ENCODE peak calls at places on chromosomes 1 and 21, in eight cellular contexts. One of them, this sample, is unnamed.
A peak's percentile ranks its signal among the peaks of the same experiment; 100 is the strongest.

GRCh38 chr1:227889047-227889862 is 58.5 kb downstream of the WNT9A start:
- DNase-seq in mesendoderm: peak; percentile 74
- DNase-seq in AG09319: no peak
- DNase-seq in T-helper 1 cell: no peak
- DNase-seq in activated CD8-positive, alpha-beta T cell treated with anti-CD3 and anti-CD28 coated beads, Interleukin-2, amount 10 ng/mL, durations not matched to agents 7 days and 5 days: peak; percentile 14
- DNase-seq in fibroblast of villous mesenchyme: no peak
- DNase-seq in natural killer cell treated with Interleukin-12 subunit alpha and Interleukin-12 subunit beta and Interleukin-15 and Interleukin-18, amount 100 ng/mL, for 72 hours: no peak
- DNase-seq in stimulated activated CD4-positive, alpha-beta T cell treated with anti-CD3 and anti-CD28 coated beads, TNF-alpha, amount 100 ng/mL, for 48 hours: no peak
- DNase-seq in this sample: no peak

GRCh38 chr1:17274186-17275170 is 25.6 kb downstream of the PADI3 start:
- DNase-seq in natural killer cell treated with Interleukin-12 subunit alpha and Interleukin-12 subunit beta and Interleukin-15 and Interleukin-18, amount 100 ng/mL, for 72 hours: no peak
- DNase-seq in stimulated activated CD4-positive, alpha-beta T cell treated with anti-CD3 and anti-CD28 coated beads, TNF-alpha, amount 100 ng/mL, for 48 hours: peak; percentile 29
- DNase-seq in activated CD8-positive, alpha-beta T cell treated with anti-CD3 and anti-CD28 coated beads, Interleukin-2, amount 10 ng/mL, durations not matched to agents 7 days and 5 days: peak; percentile 35
- DNase-seq in mesendoderm: peak; percentile 86
- DNase-seq in fibroblast of villous mesenchyme: peak; percentile 54
- DNase-seq in T-helper 1 cell: no peak
- DNase-seq in AG09319: no peak
- DNase-seq in this sample: no peak

GRCh38 chr1:36142121-36142520 is 7.2 kb downstream of the TRAPPC3 start:
- DNase-seq in AG09319: no peak
- DNase-seq in mesendoderm: no peak
- DNase-seq in activated CD8-positive, alpha-beta T cell treated with anti-CD3 and anti-CD28 coated beads, Interleukin-2, amount 10 ng/mL, durations not matched to agents 7 days and 5 days: no peak
- DNase-seq in T-helper 1 cell: no peak
- DNase-seq in natural killer cell treated with Interleukin-12 subunit alpha and Interleukin-12 subunit beta and Interleukin-15 and Interleukin-18, amount 100 ng/mL, for 72 hours: no peak
- DNase-seq in stimulated activated CD4-positive, alpha-beta T cell treated with anti-CD3 and anti-CD28 coated beads, TNF-alpha, amount 100 ng/mL, for 48 hours: no peak
- DNase-seq in fibroblast of villous mesenchyme: no peak
- DNase-seq in this sample: no peak

GRCh38 chr1:92486251-92487077 is at the start of gene GFI1:
- DNase-seq in AG09319: no peak
- DNase-seq in stimulated activated CD4-positive, alpha-beta T cell treated with anti-CD3 and anti-CD28 coated beads, TNF-alpha, amount 100 ng/mL, for 48 hours: peak; percentile 62
- DNase-seq in T-helper 1 cell: peak; percentile 30
- DNase-seq in fibroblast of villous mesenchyme: peak; percentile 23
- DNase-seq in activated CD8-positive, alpha-beta T cell treated with anti-CD3 and anti-CD28 coated beads, Interleukin-2, amount 10 ng/mL, durations not matched to agents 7 days and 5 days: peak; percentile 89
- DNase-seq in mesendoderm: peak; percentile 61
- DNase-seq in natural killer cell treated with Interleukin-12 subunit alpha and Interleukin-12 subunit beta and Interleukin-15 and Interleukin-18, amount 100 ng/mL, for 72 hours: peak; percentile 87
- DNase-seq in this sample: no peak

GRCh38 chr1:111294390-111294789 is 3.7 kb downstream of the CHIA start:
- DNase-seq in fibroblast of villous mesenchyme: no peak
- DNase-seq in activated CD8-positive, alpha-beta T cell treated with anti-CD3 and anti-CD28 coated beads, Interleukin-2, amount 10 ng/mL, durations not matched to agents 7 days and 5 days: no peak
- DNase-seq in natural killer cell treated with Interleukin-12 subunit alpha and Interleukin-12 subunit beta and Interleukin-15 and Interleukin-18, amount 100 ng/mL, for 72 hours: no peak
- DNase-seq in stimulated activated CD4-positive, alpha-beta T cell treated with anti-CD3 and anti-CD28 coated beads, TNF-alpha, amount 100 ng/mL, for 48 hours: no peak
- DNase-seq in mesendoderm: no peak
- DNase-seq in AG09319: no peak
- DNase-seq in T-helper 1 cell: no peak
- DNase-seq in this sample: no peak

GRCh38 chr21:46091118-46091517 is 6.8 kb upstream of the COL6A2 start:
- DNase-seq in fibroblast of villous mesenchyme: no peak
- DNase-seq in natural killer cell treated with Interleukin-12 subunit alpha and Interleukin-12 subunit beta and Interleukin-15 and Interleukin-18, amount 100 ng/mL, for 72 hours: no peak
- DNase-seq in stimulated activated CD4-positive, alpha-beta T cell treated with anti-CD3 and anti-CD28 coated beads, TNF-alpha, amount 100 ng/mL, for 48 hours: no peak
- DNase-seq in mesendoderm: no peak
- DNase-seq in AG09319: no peak
- DNase-seq in activated CD8-positive, alpha-beta T cell treated with anti-CD3 and anti-CD28 coated beads, Interleukin-2, amount 10 ng/mL, durations not matched to agents 7 days and 5 days: peak; percentile 19
- DNase-seq in T-helper 1 cell: no peak
- DNase-seq in this sample: no peak

GRCh38 chr1:167083871-167084270 is 6.3 kb downstream of the GPA33 start:
- DNase-seq in stimulated activated CD4-positive, alpha-beta T cell treated with anti-CD3 and anti-CD28 coated beads, TNF-alpha, amount 100 ng/mL, for 48 hours: no peak
- DNase-seq in T-helper 1 cell: no peak
- DNase-seq in activated CD8-positive, alpha-beta T cell treated with anti-CD3 and anti-CD28 coated beads, Interleukin-2, amount 10 ng/mL, durations not matched to agents 7 days and 5 days: no peak
- DNase-seq in mesendoderm: no peak
- DNase-seq in AG09319: no peak
- DNase-seq in natural killer cell treated with Interleukin-12 subunit alpha and Interleukin-12 subunit beta and Interleukin-15 and Interleukin-18, amount 100 ng/mL, for 72 hours: no peak
- DNase-seq in fibroblast of villous mesenchyme: no peak
- DNase-seq in this sample: no peak

GRCh38 chr1:177849130-177849529 is 120.7 kb downstream of the SEC16B start:
- DNase-seq in activated CD8-positive, alpha-beta T cell treated with anti-CD3 and anti-CD28 coated beads, Interleukin-2, amount 10 ng/mL, durations not matched to agents 7 days and 5 days: no peak
- DNase-seq in natural killer cell treated with Interleukin-12 subunit alpha and Interleukin-12 subunit beta and Interleukin-15 and Interleukin-18, amount 100 ng/mL, for 72 hours: no peak
- DNase-seq in stimulated activated CD4-positive, alpha-beta T cell treated with anti-CD3 and anti-CD28 coated beads, TNF-alpha, amount 100 ng/mL, for 48 hours: no peak
- DNase-seq in mesendoderm: no peak
- DNase-seq in T-helper 1 cell: no peak
- DNase-seq in AG09319: no peak
- DNase-seq in fibroblast of villous mesenchyme: no peak
- DNase-seq in this sample: no peak

GRCh38 chr1:183030053-183030452 is 6.8 kb downstream of the LAMC1 start:
- DNase-seq in T-helper 1 cell: no peak
- DNase-seq in activated CD8-positive, alpha-beta T cell treated with anti-CD3 and anti-CD28 coated beads, Interleukin-2, amount 10 ng/mL, durations not matched to agents 7 days and 5 days: no peak
- DNase-seq in natural killer cell treated with Interleukin-12 subunit alpha and Interleukin-12 subunit beta and Interleukin-15 and Interleukin-18, amount 100 ng/mL, for 72 hours: no peak
- DNase-seq in AG09319: no peak
- DNase-seq in mesendoderm: no peak
- DNase-seq in stimulated activated CD4-positive, alpha-beta T cell treated with anti-CD3 and anti-CD28 coated beads, TNF-alpha, amount 100 ng/mL, for 48 hours: no peak
- DNase-seq in fibroblast of villous mesenchyme: peak; percentile 85
- DNase-seq in this sample: no peak

GRCh38 chr1:228802386-228803221 is 67.3 kb downstream of the RHOU start:
- DNase-seq in activated CD8-positive, alpha-beta T cell treated with anti-CD3 and anti-CD28 coated beads, Interleukin-2, amount 10 ng/mL, durations not matched to agents 7 days and 5 days: no peak
- DNase-seq in stimulated activated CD4-positive, alpha-beta T cell treated with anti-CD3 and anti-CD28 coated beads, TNF-alpha, amount 100 ng/mL, for 48 hours: no peak
- DNase-seq in mesendoderm: no peak
- DNase-seq in T-helper 1 cell: no peak
- DNase-seq in fibroblast of villous mesenchyme: peak; percentile 93
- DNase-seq in AG09319: peak; percentile 23
- DNase-seq in natural killer cell treated with Interleukin-12 subunit alpha and Interleukin-12 subunit beta and Interleukin-15 and Interleukin-18, amount 100 ng/mL, for 72 hours: no peak
- DNase-seq in this sample: no peak

GRCh38 chr21:32306021-32306780 is 7.5 kb downstream of the MRAP start:
- DNase-seq in mesendoderm: peak; percentile 96
- DNase-seq in T-helper 1 cell: no peak
- DNase-seq in stimulated activated CD4-positive, alpha-beta T cell treated with anti-CD3 and anti-CD28 coated beads, TNF-alpha, amount 100 ng/mL, for 48 hours: no peak
- DNase-seq in fibroblast of villous mesenchyme: no peak
- DNase-seq in natural killer cell treated with Interleukin-12 subunit alpha and Interleukin-12 subunit beta and Interleukin-15 and Interleukin-18, amount 100 ng/mL, for 72 hours: no peak
- DNase-seq in AG09319: no peak
- DNase-seq in activated CD8-positive, alpha-beta T cell treated with anti-CD3 and anti-CD28 coated beads, Interleukin-2, amount 10 ng/mL, durations not matched to agents 7 days and 5 days: no peak
- DNase-seq in this sample: no peak

GRCh38 chr1:115596080-115596795 is 45.5 kb upstream of the VANGL1 start:
- DNase-seq in AG09319: no peak
- DNase-seq in activated CD8-positive, alpha-beta T cell treated with anti-CD3 and anti-CD28 coated beads, Interleukin-2, amount 10 ng/mL, durations not matched to agents 7 days and 5 days: no peak
- DNase-seq in natural killer cell treated with Interleukin-12 subunit alpha and Interleukin-12 subunit beta and Interleukin-15 and Interleukin-18, amount 100 ng/mL, for 72 hours: no peak
- DNase-seq in T-helper 1 cell: no peak
- DNase-seq in stimulated activated CD4-positive, alpha-beta T cell treated with anti-CD3 and anti-CD28 coated beads, TNF-alpha, amount 100 ng/mL, for 48 hours: no peak
- DNase-seq in fibroblast of villous mesenchyme: peak; percentile 75
- DNase-seq in mesendoderm: no peak
- DNase-seq in this sample: no peak

GRCh38 chr1:29470087-29470787 is 233.9 kb downstream of the PTPRU start:
- DNase-seq in fibroblast of villous mesenchyme: no peak
- DNase-seq in AG09319: no peak
- DNase-seq in natural killer cell treated with Interleukin-12 subunit alpha and Interleukin-12 subunit beta and Interleukin-15 and Interleukin-18, amount 100 ng/mL, for 72 hours: peak; percentile 26
- DNase-seq in stimulated activated CD4-positive, alpha-beta T cell treated with anti-CD3 and anti-CD28 coated beads, TNF-alpha, amount 100 ng/mL, for 48 hours: no peak
- DNase-seq in T-helper 1 cell: no peak
- DNase-seq in activated CD8-positive, alpha-beta T cell treated with anti-CD3 and anti-CD28 coated beads, Interleukin-2, amount 10 ng/mL, durations not matched to agents 7 days and 5 days: no peak
- DNase-seq in mesendoderm: peak; percentile 20
- DNase-seq in this sample: no peak

GRCh38 chr1:78383923-78384322 is 106.9 kb upstream of the PTGFR start:
- DNase-seq in natural killer cell treated with Interleukin-12 subunit alpha and Interleukin-12 subunit beta and Interleukin-15 and Interleukin-18, amount 100 ng/mL, for 72 hours: no peak
- DNase-seq in T-helper 1 cell: no peak
- DNase-seq in AG09319: no peak
- DNase-seq in activated CD8-positive, alpha-beta T cell treated with anti-CD3 and anti-CD28 coated beads, Interleukin-2, amount 10 ng/mL, durations not matched to agents 7 days and 5 days: no peak
- DNase-seq in fibroblast of villous mesenchyme: peak; percentile 21
- DNase-seq in stimulated activated CD4-positive, alpha-beta T cell treated with anti-CD3 and anti-CD28 coated beads, TNF-alpha, amount 100 ng/mL, for 48 hours: no peak
- DNase-seq in mesendoderm: no peak
- DNase-seq in this sample: no peak

GRCh38 chr1:39105841-39106765 is 80.0 kb downstream of the NDUFS5 start:
- DNase-seq in activated CD8-positive, alpha-beta T cell treated with anti-CD3 and anti-CD28 coated beads, Interleukin-2, amount 10 ng/mL, durations not matched to agents 7 days and 5 days: peak; percentile 29
- DNase-seq in fibroblast of villous mesenchyme: peak; percentile 72
- DNase-seq in mesendoderm: peak; percentile 82
- DNase-seq in natural killer cell treated with Interleukin-12 subunit alpha and Interleukin-12 subunit beta and Interleukin-15 and Interleukin-18, amount 100 ng/mL, for 72 hours: peak; percentile 86
- DNase-seq in stimulated activated CD4-positive, alpha-beta T cell treated with anti-CD3 and anti-CD28 coated beads, TNF-alpha, amount 100 ng/mL, for 48 hours: no peak
- DNase-seq in AG09319: no peak
- DNase-seq in T-helper 1 cell: no peak
- DNase-seq in this sample: no peak

GRCh38 chr1:24047101-24047459 is 64.9 kb downstream of the MYOM3 start:
- DNase-seq in stimulated activated CD4-positive, alpha-beta T cell treated with anti-CD3 and anti-CD28 coated beads, TNF-alpha, amount 100 ng/mL, for 48 hours: no peak
- DNase-seq in natural killer cell treated with Interleukin-12 subunit alpha and Interleukin-12 subunit beta and Interleukin-15 and Interleukin-18, amount 100 ng/mL, for 72 hours: no peak
- DNase-seq in AG09319: peak; percentile 18
- DNase-seq in mesendoderm: peak; percentile 5
- DNase-seq in T-helper 1 cell: no peak
- DNase-seq in activated CD8-positive, alpha-beta T cell treated with anti-CD3 and anti-CD28 coated beads, Interleukin-2, amount 10 ng/mL, durations not matched to agents 7 days and 5 days: no peak
- DNase-seq in fibroblast of villous mesenchyme: peak; percentile 48
- DNase-seq in this sample: peak; percentile 19

GRCh38 chr1:214808845-214809460 is 206.0 kb downstream of the CENPF start:
- DNase-seq in T-helper 1 cell: no peak
- DNase-seq in activated CD8-positive, alpha-beta T cell treated with anti-CD3 and anti-CD28 coated beads, Interleukin-2, amount 10 ng/mL, durations not matched to agents 7 days and 5 days: no peak
- DNase-seq in fibroblast of villous mesenchyme: peak; percentile 51
- DNase-seq in AG09319: no peak
- DNase-seq in natural killer cell treated with Interleukin-12 subunit alpha and Interleukin-12 subunit beta and Interleukin-15 and Interleukin-18, amount 100 ng/mL, for 72 hours: no peak
- DNase-seq in mesendoderm: peak; percentile 58
- DNase-seq in stimulated activated CD4-positive, alpha-beta T cell treated with anti-CD3 and anti-CD28 coated beads, TNF-alpha, amount 100 ng/mL, for 48 hours: no peak
- DNase-seq in this sample: peak; percentile 26

GRCh38 chr21:31293986-31294385 is 50.1 kb downstream of the TIAM1 start:
- DNase-seq in stimulated activated CD4-positive, alpha-beta T cell treated with anti-CD3 and anti-CD28 coated beads, TNF-alpha, amount 100 ng/mL, for 48 hours: peak; percentile 35
- DNase-seq in activated CD8-positive, alpha-beta T cell treated with anti-CD3 and anti-CD28 coated beads, Interleukin-2, amount 10 ng/mL, durations not matched to agents 7 days and 5 days: no peak
- DNase-seq in AG09319: peak; percentile 18
- DNase-seq in T-helper 1 cell: no peak
- DNase-seq in natural killer cell treated with Interleukin-12 subunit alpha and Interleukin-12 subunit beta and Interleukin-15 and Interleukin-18, amount 100 ng/mL, for 72 hours: no peak
- DNase-seq in fibroblast of villous mesenchyme: peak; percentile 67
- DNase-seq in mesendoderm: peak; percentile 70
- DNase-seq in this sample: peak; percentile 22

GRCh38 chr1:162265983-162266382 is 110.7 kb downstream of the SPATA46 start:
- DNase-seq in T-helper 1 cell: no peak
- DNase-seq in AG09319: no peak
- DNase-seq in activated CD8-positive, alpha-beta T cell treated with anti-CD3 and anti-CD28 coated beads, Interleukin-2, amount 10 ng/mL, durations not matched to agents 7 days and 5 days: no peak
- DNase-seq in mesendoderm: no peak
- DNase-seq in natural killer cell treated with Interleukin-12 subunit alpha and Interleukin-12 subunit beta and Interleukin-15 and Interleukin-18, amount 100 ng/mL, for 72 hours: no peak
- DNase-seq in fibroblast of villous mesenchyme: no peak
- DNase-seq in stimulated activated CD4-positive, alpha-beta T cell treated with anti-CD3 and anti-CD28 coated beads, TNF-alpha, amount 100 ng/mL, for 48 hours: no peak
- DNase-seq in this sample: no peak

GRCh38 chr1:172321429-172321828 is 99.1 kb upstream of the C1orf105 start:
- DNase-seq in mesendoderm: no peak
- DNase-seq in natural killer cell treated with Interleukin-12 subunit alpha and Interleukin-12 subunit beta and Interleukin-15 and Interleukin-18, amount 100 ng/mL, for 72 hours: no peak
- DNase-seq in fibroblast of villous mesenchyme: peak; percentile 70
- DNase-seq in stimulated activated CD4-positive, alpha-beta T cell treated with anti-CD3 and anti-CD28 coated beads, TNF-alpha, amount 100 ng/mL, for 48 hours: no peak
- DNase-seq in activated CD8-positive, alpha-beta T cell treated with anti-CD3 and anti-CD28 coated beads, Interleukin-2, amount 10 ng/mL, durations not matched to agents 7 days and 5 days: no peak
- DNase-seq in T-helper 1 cell: no peak
- DNase-seq in AG09319: no peak
- DNase-seq in this sample: peak; percentile 60

GRCh38 chr1:64564891-64565290 is 95.0 kb downstream of the CACHD1 start:
- DNase-seq in activated CD8-positive, alpha-beta T cell treated with anti-CD3 and anti-CD28 coated beads, Interleukin-2, amount 10 ng/mL, durations not matched to agents 7 days and 5 days: no peak
- DNase-seq in mesendoderm: no peak
- DNase-seq in fibroblast of villous mesenchyme: no peak
- DNase-seq in natural killer cell treated with Interleukin-12 subunit alpha and Interleukin-12 subunit beta and Interleukin-15 and Interleukin-18, amount 100 ng/mL, for 72 hours: no peak
- DNase-seq in T-helper 1 cell: no peak
- DNase-seq in AG09319: no peak
- DNase-seq in stimulated activated CD4-positive, alpha-beta T cell treated with anti-CD3 and anti-CD28 coated beads, TNF-alpha, amount 100 ng/mL, for 48 hours: no peak
- DNase-seq in this sample: no peak

GRCh38 chr1:33332357-33332789 is 11.5 kb upstream of the A3GALT2 start:
- DNase-seq in fibroblast of villous mesenchyme: peak; percentile 39
- DNase-seq in activated CD8-positive, alpha-beta T cell treated with anti-CD3 and anti-CD28 coated beads, Interleukin-2, amount 10 ng/mL, durations not matched to agents 7 days and 5 days: no peak
- DNase-seq in AG09319: no peak
- DNase-seq in stimulated activated CD4-positive, alpha-beta T cell treated with anti-CD3 and anti-CD28 coated beads, TNF-alpha, amount 100 ng/mL, for 48 hours: no peak
- DNase-seq in natural killer cell treated with Interleukin-12 subunit alpha and Interleukin-12 subunit beta and Interleukin-15 and Interleukin-18, amount 100 ng/mL, for 72 hours: no peak
- DNase-seq in T-helper 1 cell: no peak
- DNase-seq in mesendoderm: no peak
- DNase-seq in this sample: no peak

GRCh38 chr1:237756304-237756967 is 134.3 kb downstream of the ZP4 start:
- DNase-seq in fibroblast of villous mesenchyme: no peak
- DNase-seq in mesendoderm: no peak
- DNase-seq in activated CD8-positive, alpha-beta T cell treated with anti-CD3 and anti-CD28 coated beads, Interleukin-2, amount 10 ng/mL, durations not matched to agents 7 days and 5 days: no peak
- DNase-seq in stimulated activated CD4-positive, alpha-beta T cell treated with anti-CD3 and anti-CD28 coated beads, TNF-alpha, amount 100 ng/mL, for 48 hours: no peak
- DNase-seq in AG09319: no peak
- DNase-seq in T-helper 1 cell: no peak
- DNase-seq in natural killer cell treated with Interleukin-12 subunit alpha and Interleukin-12 subunit beta and Interleukin-15 and Interleukin-18, amount 100 ng/mL, for 72 hours: no peak
- DNase-seq in this sample: no peak

GRCh38 chr21:42833439-42833815 is 45.9 kb downstream of the WDR4 start:
- DNase-seq in natural killer cell treated with Interleukin-12 subunit alpha and Interleukin-12 subunit beta and Interleukin-15 and Interleukin-18, amount 100 ng/mL, for 72 hours: no peak
- DNase-seq in activated CD8-positive, alpha-beta T cell treated with anti-CD3 and anti-CD28 coated beads, Interleukin-2, amount 10 ng/mL, durations not matched to agents 7 days and 5 days: peak; percentile 74
- DNase-seq in mesendoderm: peak; percentile 82
- DNase-seq in AG09319: no peak
- DNase-seq in T-helper 1 cell: peak; percentile 36
- DNase-seq in fibroblast of villous mesenchyme: peak; percentile 8
- DNase-seq in stimulated activated CD4-positive, alpha-beta T cell treated with anti-CD3 and anti-CD28 coated beads, TNF-alpha, amount 100 ng/mL, for 48 hours: peak; percentile 52
- DNase-seq in this sample: peak; percentile 16

GRCh38 chr1:163056832-163057231 is 12.3 kb upstream of the RGS4 start:
- DNase-seq in mesendoderm: no peak
- DNase-seq in fibroblast of villous mesenchyme: peak; percentile 73
- DNase-seq in T-helper 1 cell: no peak
- DNase-seq in activated CD8-positive, alpha-beta T cell treated with anti-CD3 and anti-CD28 coated beads, Interleukin-2, amount 10 ng/mL, durations not matched to agents 7 days and 5 days: no peak
- DNase-seq in stimulated activated CD4-positive, alpha-beta T cell treated with anti-CD3 and anti-CD28 coated beads, TNF-alpha, amount 100 ng/mL, for 48 hours: no peak
- DNase-seq in natural killer cell treated with Interleukin-12 subunit alpha and Interleukin-12 subunit beta and Interleukin-15 and Interleukin-18, amount 100 ng/mL, for 72 hours: no peak
- DNase-seq in AG09319: no peak
- DNase-seq in this sample: no peak

GRCh38 chr1:39901486-39902120 is at the start of gene MYCL:
- DNase-seq in stimulated activated CD4-positive, alpha-beta T cell treated with anti-CD3 and anti-CD28 coated beads, TNF-alpha, amount 100 ng/mL, for 48 hours: peak; percentile 41
- DNase-seq in activated CD8-positive, alpha-beta T cell treated with anti-CD3 and anti-CD28 coated beads, Interleukin-2, amount 10 ng/mL, durations not matched to agents 7 days and 5 days: peak; percentile 81
- DNase-seq in mesendoderm: peak; percentile 96
- DNase-seq in T-helper 1 cell: peak; percentile 42
- DNase-seq in fibroblast of villous mesenchyme: no peak
- DNase-seq in AG09319: no peak
- DNase-seq in natural killer cell treated with Interleukin-12 subunit alpha and Interleukin-12 subunit beta and Interleukin-15 and Interleukin-18, amount 100 ng/mL, for 72 hours: peak; percentile 78
- DNase-seq in this sample: no peak

GRCh38 chr1:207860531-207860930 is 50.4 kb downstream of the CD34 start:
- DNase-seq in AG09319: no peak
- DNase-seq in activated CD8-positive, alpha-beta T cell treated with anti-CD3 and anti-CD28 coated beads, Interleukin-2, amount 10 ng/mL, durations not matched to agents 7 days and 5 days: no peak
- DNase-seq in mesendoderm: no peak
- DNase-seq in natural killer cell treated with Interleukin-12 subunit alpha and Interleukin-12 subunit beta and Interleukin-15 and Interleukin-18, amount 100 ng/mL, for 72 hours: no peak
- DNase-seq in stimulated activated CD4-positive, alpha-beta T cell treated with anti-CD3 and anti-CD28 coated beads, TNF-alpha, amount 100 ng/mL, for 48 hours: no peak
- DNase-seq in fibroblast of villous mesenchyme: no peak
- DNase-seq in T-helper 1 cell: no peak
- DNase-seq in this sample: no peak

GRCh38 chr1:170887726-170888125 is 47.6 kb upstream of the MROH9 start:
- DNase-seq in AG09319: no peak
- DNase-seq in T-helper 1 cell: no peak
- DNase-seq in stimulated activated CD4-positive, alpha-beta T cell treated with anti-CD3 and anti-CD28 coated beads, TNF-alpha, amount 100 ng/mL, for 48 hours: no peak
- DNase-seq in fibroblast of villous mesenchyme: no peak
- DNase-seq in natural killer cell treated with Interleukin-12 subunit alpha and Interleukin-12 subunit beta and Interleukin-15 and Interleukin-18, amount 100 ng/mL, for 72 hours: no peak
- DNase-seq in activated CD8-positive, alpha-beta T cell treated with anti-CD3 and anti-CD28 coated beads, Interleukin-2, amount 10 ng/mL, durations not matched to agents 7 days and 5 days: no peak
- DNase-seq in mesendoderm: no peak
- DNase-seq in this sample: no peak

GRCh38 chr1:36835696-36836095 is 198.6 kb downstream of the GRIK3 start:
- DNase-seq in activated CD8-positive, alpha-beta T cell treated with anti-CD3 and anti-CD28 coated beads, Interleukin-2, amount 10 ng/mL, durations not matched to agents 7 days and 5 days: no peak
- DNase-seq in AG09319: no peak
- DNase-seq in T-helper 1 cell: no peak
- DNase-seq in mesendoderm: no peak
- DNase-seq in fibroblast of villous mesenchyme: no peak
- DNase-seq in natural killer cell treated with Interleukin-12 subunit alpha and Interleukin-12 subunit beta and Interleukin-15 and Interleukin-18, amount 100 ng/mL, for 72 hours: no peak
- DNase-seq in stimulated activated CD4-positive, alpha-beta T cell treated with anti-CD3 and anti-CD28 coated beads, TNF-alpha, amount 100 ng/mL, for 48 hours: no peak
- DNase-seq in this sample: no peak

GRCh38 chr21:42669069-42669468 is 15.6 kb downstream of the PDE9A start:
- DNase-seq in activated CD8-positive, alpha-beta T cell treated with anti-CD3 and anti-CD28 coated beads, Interleukin-2, amount 10 ng/mL, durations not matched to agents 7 days and 5 days: no peak
- DNase-seq in T-helper 1 cell: no peak
- DNase-seq in fibroblast of villous mesenchyme: no peak
- DNase-seq in natural killer cell treated with Interleukin-12 subunit alpha and Interleukin-12 subunit beta and Interleukin-15 and Interleukin-18, amount 100 ng/mL, for 72 hours: no peak
- DNase-seq in stimulated activated CD4-positive, alpha-beta T cell treated with anti-CD3 and anti-CD28 coated beads, TNF-alpha, amount 100 ng/mL, for 48 hours: no peak
- DNase-seq in AG09319: no peak
- DNase-seq in mesendoderm: peak; percentile 85
- DNase-seq in this sample: no peak

GRCh38 chr21:28018741-28019669 is 973.7 kb downstream of the LTN1 start:
- DNase-seq in activated CD8-positive, alpha-beta T cell treated with anti-CD3 and anti-CD28 coated beads, Interleukin-2, amount 10 ng/mL, durations not matched to agents 7 days and 5 days: no peak
- DNase-seq in AG09319: no peak
- DNase-seq in fibroblast of villous mesenchyme: peak; percentile 63
- DNase-seq in stimulated activated CD4-positive, alpha-beta T cell treated with anti-CD3 and anti-CD28 coated beads, TNF-alpha, amount 100 ng/mL, for 48 hours: no peak
- DNase-seq in natural killer cell treated with Interleukin-12 subunit alpha and Interleukin-12 subunit beta and Interleukin-15 and Interleukin-18, amount 100 ng/mL, for 72 hours: no peak
- DNase-seq in mesendoderm: no peak
- DNase-seq in T-helper 1 cell: no peak
- DNase-seq in this sample: no peak

This sample was measured in HFF-Myc.